ENCODE peak calls at places on chromosomes 12 and 14, in four cellular contexts. One of them, this sample, is unnamed.

GRCh38 chr14:30966415-30967363 is 58.8 kb upstream of the AP4S1 start:
- DNase-seq in SK-N-SH: no peak
- DNase-seq in progenitor cell of endocrine pancreas: no peak
- DNase-seq in foreskin fibroblast: no peak
- DNase-seq in this sample: no peak

GRCh38 chr12:31880340-31880739 is 78.9 kb upstream of the RESF1 start:
- DNase-seq in SK-N-SH: no peak
- DNase-seq in progenitor cell of endocrine pancreas: no peak
- DNase-seq in foreskin fibroblast: no peak
- DNase-seq in this sample: no peak

GRCh38 chr12:108313236-108313608 is 25.9 kb downstream of the CMKLR1 start:
- DNase-seq in SK-N-SH: no peak
- DNase-seq in progenitor cell of endocrine pancreas: no peak
- DNase-seq in foreskin fibroblast: no peak
- DNase-seq in this sample: no peak

GRCh38 chr12:13882176-13882575 is 99.2 kb downstream of the GRIN2B start:
- DNase-seq in SK-N-SH: no peak
- DNase-seq in progenitor cell of endocrine pancreas: no peak
- DNase-seq in foreskin fibroblast: no peak
- DNase-seq in this sample: no peak

GRCh38 chr12:25352078-25352918 is 101.6 kb upstream of the KRAS start:
- DNase-seq in SK-N-SH: no peak
- DNase-seq in progenitor cell of endocrine pancreas: no peak
- DNase-seq in foreskin fibroblast: no peak
- DNase-seq in this sample: no peak

GRCh38 chr14:22520235-22520634 is 68.8 kb downstream of the DAD1 start:
- DNase-seq in SK-N-SH: no peak
- DNase-seq in progenitor cell of endocrine pancreas: no peak
- DNase-seq in foreskin fibroblast: peak
- DNase-seq in this sample: no peak

GRCh38 chr12:110312581-110313360 is 31.7 kb downstream of the ATP2A2 start:
- DNase-seq in SK-N-SH: no peak
- DNase-seq in progenitor cell of endocrine pancreas: no peak
- DNase-seq in foreskin fibroblast: peak
- DNase-seq in this sample: no peak

GRCh38 chr12:99619389-99620158 is 28.0 kb upstream of the GARIN6 start:
- DNase-seq in SK-N-SH: peak
- DNase-seq in progenitor cell of endocrine pancreas: no peak
- DNase-seq in foreskin fibroblast: no peak
- DNase-seq in this sample: no peak

GRCh38 chr14:99590746-99591555 is 13.1 kb downstream of the CCDC85C start:
- DNase-seq in SK-N-SH: peak
- DNase-seq in progenitor cell of endocrine pancreas: no peak
- DNase-seq in foreskin fibroblast: no peak
- DNase-seq in this sample: no peak

GRCh38 chr12:95718001-95718400 is 72.6 kb downstream of the NTN4 start:
- DNase-seq in SK-N-SH: no peak
- DNase-seq in progenitor cell of endocrine pancreas: no peak
- DNase-seq in foreskin fibroblast: no peak
- DNase-seq in this sample: no peak

GRCh38 chr14:58749066-58749669 is 111.4 kb downstream of the DACT1 start:
- DNase-seq in SK-N-SH: no peak
- DNase-seq in progenitor cell of endocrine pancreas: no peak
- DNase-seq in foreskin fibroblast: peak
- DNase-seq in this sample: no peak

GRCh38 chr14:56807586-56808168 is 2.6 kb downstream of the OTX2 start:
- DNase-seq in SK-N-SH: no peak
- DNase-seq in progenitor cell of endocrine pancreas: no peak
- DNase-seq in foreskin fibroblast: no peak
- DNase-seq in this sample: no peak

GRCh38 chr14:105525861-105526780 is at the start of gene TMEM121:
- DNase-seq in SK-N-SH: peak
- DNase-seq in progenitor cell of endocrine pancreas: peak
- DNase-seq in foreskin fibroblast: no peak
- DNase-seq in this sample: peak

GRCh38 chr12:100795193-100796179 is 910 bp downstream of the ANO4 start:
- DNase-seq in SK-N-SH: no peak
- DNase-seq in progenitor cell of endocrine pancreas: no peak
- DNase-seq in foreskin fibroblast: no peak
- DNase-seq in this sample: no peak

GRCh38 chr14:32102152-32102787 is 25.2 kb downstream of the ARHGAP5 start:
- DNase-seq in SK-N-SH: no peak
- DNase-seq in progenitor cell of endocrine pancreas: no peak
- DNase-seq in foreskin fibroblast: no peak
- DNase-seq in this sample: no peak

GRCh38 chr14:54105406-54105805 is 148.8 kb upstream of the BMP4 start:
- DNase-seq in SK-N-SH: no peak
- DNase-seq in progenitor cell of endocrine pancreas: no peak
- DNase-seq in foreskin fibroblast: no peak
- DNase-seq in this sample: no peak

GRCh38 chr12:59646636-59647035 is 50.8 kb downstream of the SLC16A7 start:
- DNase-seq in SK-N-SH: no peak
- DNase-seq in progenitor cell of endocrine pancreas: no peak
- DNase-seq in foreskin fibroblast: peak
- DNase-seq in this sample: no peak

GRCh38 chr12:126076515-126076914 is 1011.3 kb downstream of the AACS start:
- DNase-seq in SK-N-SH: no peak
- DNase-seq in progenitor cell of endocrine pancreas: no peak
- DNase-seq in foreskin fibroblast: no peak
- DNase-seq in this sample: no peak

GRCh38 chr12:12333407-12333831 is 16.6 kb downstream of the MANSC1 start:
- DNase-seq in SK-N-SH: no peak
- DNase-seq in progenitor cell of endocrine pancreas: no peak
- DNase-seq in foreskin fibroblast: no peak
- DNase-seq in this sample: no peak

GRCh38 chr12:6768385-6769002 is 2.3 kb downstream of the PTMS start:
- DNase-seq in SK-N-SH: no peak
- DNase-seq in progenitor cell of endocrine pancreas: no peak
- DNase-seq in foreskin fibroblast: no peak
- DNase-seq in this sample: no peak

GRCh38 chr12:107091381-107091780 is 2.0 kb downstream of the CRY1 start:
- DNase-seq in SK-N-SH: no peak
- DNase-seq in progenitor cell of endocrine pancreas: no peak
- DNase-seq in foreskin fibroblast: peak
- DNase-seq in this sample: no peak

GRCh38 chr12:89706551-89707348 is 1.9 kb downstream of the ATP2B1 start:
- DNase-seq in SK-N-SH: peak
- DNase-seq in progenitor cell of endocrine pancreas: no peak
- DNase-seq in foreskin fibroblast: no peak
- DNase-seq in this sample: no peak

GRCh38 chr12:68785358-68785757 is 22.6 kb upstream of the MDM2 start:
- DNase-seq in SK-N-SH: no peak
- DNase-seq in progenitor cell of endocrine pancreas: no peak
- DNase-seq in foreskin fibroblast: no peak
- DNase-seq in this sample: no peak

GRCh38 chr12:49707127-49707811 is at the start of gene FMNL3:
- DNase-seq in SK-N-SH: peak
- DNase-seq in progenitor cell of endocrine pancreas: peak
- DNase-seq in foreskin fibroblast: peak
- DNase-seq in this sample: peak

GRCh38 chr14:75374911-75375310 is 52.9 kb upstream of the JDP2 start:
- DNase-seq in SK-N-SH: no peak
- DNase-seq in progenitor cell of endocrine pancreas: no peak
- DNase-seq in foreskin fibroblast: no peak
- DNase-seq in this sample: no peak

GRCh38 chr12:29278673-29279420 is 102.1 kb downstream of the ERGIC2 start:
- DNase-seq in SK-N-SH: no peak
- DNase-seq in progenitor cell of endocrine pancreas: no peak
- DNase-seq in foreskin fibroblast: peak
- DNase-seq in this sample: no peak

GRCh38 chr12:107057071-107057834 is 36.1 kb downstream of the CRY1 start:
- DNase-seq in SK-N-SH: no peak
- DNase-seq in progenitor cell of endocrine pancreas: no peak
- DNase-seq in foreskin fibroblast: no peak
- DNase-seq in this sample: no peak

DNA sequence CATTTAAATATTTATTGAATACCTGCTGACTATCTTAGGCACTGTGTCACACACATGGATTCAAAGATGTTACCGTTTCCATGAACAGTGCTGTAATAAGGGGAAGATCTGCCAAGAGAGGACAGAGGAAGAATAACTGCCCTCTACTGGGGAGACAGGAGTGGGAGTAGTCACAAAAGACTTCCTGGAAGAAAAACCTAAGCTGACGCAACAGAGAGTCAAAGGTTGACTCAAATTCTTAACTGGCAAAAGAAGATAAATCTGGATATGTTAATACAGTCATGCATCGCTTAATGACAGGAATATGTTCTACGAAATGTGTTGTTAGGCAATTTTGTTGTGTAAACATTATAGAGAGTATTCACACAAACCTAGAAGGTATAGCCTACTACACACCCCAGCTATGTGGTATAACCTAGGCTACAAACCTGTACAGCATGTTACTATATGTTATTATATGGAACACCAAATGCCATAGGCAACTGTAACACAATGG is 51.5 kb downstream of the DCAF5 start:
- DNase-seq in SK-N-SH: peak
- DNase-seq in progenitor cell of endocrine pancreas: no peak
- DNase-seq in foreskin fibroblast: peak
- DNase-seq in this sample: no peak
- TF ChIP-seq CTCF in SK-N-SH: peak
- TF ChIP-seq CTCF in progenitor cell of endocrine pancreas: peak
- TF ChIP-seq CTCF in foreskin fibroblast: peak
- TF ChIP-seq CTCF in this sample: peak

GRCh38 chr12:41190360-41190759 is 2.2 kb downstream of the PDZRN4 start:
- DNase-seq in SK-N-SH: peak
- DNase-seq in progenitor cell of endocrine pancreas: no peak
- DNase-seq in foreskin fibroblast: peak
- DNase-seq in this sample: no peak
- TF ChIP-seq CTCF in SK-N-SH: peak
- TF ChIP-seq CTCF in progenitor cell of endocrine pancreas: peak
- TF ChIP-seq CTCF in foreskin fibroblast: peak
- TF ChIP-seq CTCF in this sample: peak

GRCh38 chr12:47886471-47887240 is 18.1 kb downstream of the VDR start:
- DNase-seq in SK-N-SH: no peak
- DNase-seq in progenitor cell of endocrine pancreas: no peak
- DNase-seq in foreskin fibroblast: no peak
- DNase-seq in this sample: no peak
- TF ChIP-seq CTCF in SK-N-SH: no peak
- TF ChIP-seq CTCF in progenitor cell of endocrine pancreas: no peak
- TF ChIP-seq CTCF in foreskin fibroblast: no peak
- TF ChIP-seq CTCF in this sample: no peak

GRCh38 chr12:8499616-8500015 is 13.7 kb upstream of the CLEC4D start:
- DNase-seq in SK-N-SH: no peak
- DNase-seq in progenitor cell of endocrine pancreas: no peak
- DNase-seq in foreskin fibroblast: no peak
- DNase-seq in this sample: no peak
- TF ChIP-seq CTCF in SK-N-SH: no peak
- TF ChIP-seq CTCF in progenitor cell of endocrine pancreas: peak
- TF ChIP-seq CTCF in foreskin fibroblast: no peak
- TF ChIP-seq CTCF in this sample: no peak

GRCh38 chr14:102323102-102323501 is 3.6 kb downstream of the ZNF839 start:
- DNase-seq in SK-N-SH: peak
- DNase-seq in progenitor cell of endocrine pancreas: no peak
- DNase-seq in foreskin fibroblast: peak
- DNase-seq in this sample: no peak
- TF ChIP-seq CTCF in SK-N-SH: peak
- TF ChIP-seq CTCF in progenitor cell of endocrine pancreas: peak
- TF ChIP-seq CTCF in foreskin fibroblast: peak
- TF ChIP-seq CTCF in this sample: peak

GRCh38 chr14:93734961-93735360 is 53.3 kb downstream of the PRIMA1 start:
- DNase-seq in SK-N-SH: no peak
- DNase-seq in progenitor cell of endocrine pancreas: no peak
- DNase-seq in foreskin fibroblast: no peak
- DNase-seq in this sample: no peak
- TF ChIP-seq CTCF in SK-N-SH: no peak
- TF ChIP-seq CTCF in progenitor cell of endocrine pancreas: no peak
- TF ChIP-seq CTCF in foreskin fibroblast: no peak
- TF ChIP-seq CTCF in this sample: no peak

GRCh38 chr14:61474671-61475070 is 153.3 kb downstream of the PRKCH start:
- DNase-seq in SK-N-SH: no peak
- DNase-seq in progenitor cell of endocrine pancreas: no peak
- DNase-seq in foreskin fibroblast: no peak
- DNase-seq in this sample: no peak
- TF ChIP-seq CTCF in SK-N-SH: no peak
- TF ChIP-seq CTCF in progenitor cell of endocrine pancreas: no peak
- TF ChIP-seq CTCF in foreskin fibroblast: no peak
- TF ChIP-seq CTCF in this sample: no peak

GRCh38 chr14:102774391-102775153 is 2.7 kb upstream of the TRAF3 start:
- DNase-seq in SK-N-SH: peak
- DNase-seq in progenitor cell of endocrine pancreas: no peak
- DNase-seq in foreskin fibroblast: peak
- DNase-seq in this sample: no peak

GRCh38 chr14:102770147-102770909 is 6.9 kb upstream of the TRAF3 start:
- DNase-seq in SK-N-SH: no peak
- DNase-seq in progenitor cell of endocrine pancreas: no peak
- DNase-seq in foreskin fibroblast: no peak
- DNase-seq in this sample: no peak

GRCh38 chr14:102770910-102771543 is 6.2 kb upstream of the TRAF3 start:
- DNase-seq in SK-N-SH: no peak
- DNase-seq in progenitor cell of endocrine pancreas: no peak
- DNase-seq in foreskin fibroblast: no peak
- DNase-seq in this sample: no peak

GRCh38 chr14:102775855-102776760 is 1.1 kb upstream of the TRAF3 start:
- DNase-seq in SK-N-SH: no peak
- DNase-seq in progenitor cell of endocrine pancreas: no peak
- DNase-seq in foreskin fibroblast: peak
- DNase-seq in this sample: no peak

GRCh38 chr14:102772781-102773570 is 4.3 kb upstream of the TRAF3 start:
- DNase-seq in SK-N-SH: no peak
- DNase-seq in progenitor cell of endocrine pancreas: no peak
- DNase-seq in foreskin fibroblast: no peak
- DNase-seq in this sample: no peak
- TF ChIP-seq CTCF in SK-N-SH: peak
- TF ChIP-seq CTCF in progenitor cell of endocrine pancreas: peak
- TF ChIP-seq CTCF in foreskin fibroblast: peak
- TF ChIP-seq CTCF in this sample: peak